ENCODE peak calls at places on chromosomes 6 and 20, in four cellular contexts. S, B, Y and J are unnamed samples.

GRCh38 chr6:145891126-145891525 is 73.0 kb downstream of the SHPRH start:
- DNase-seq in Y (peak; percentile 84), S (no peak), B (no peak), J (no peak)

GRCh38 chr6:48893048-48893447 is 570.0 kb downstream of the MMUT start:
- DNase-seq in Y (no peak), B (no peak), S (no peak), J (no peak)

GRCh38 chr20:37362821-37363220 is 16.9 kb downstream of the SRC start:
- DNase-seq in Y (no peak), S (no peak), B (no peak), J (no peak)

GRCh38 chr6:46940433-46941226 is 18.9 kb upstream of the ADGRF5 start:
- DNase-seq in S (no peak), B (no peak), Y (no peak), J (no peak)

GRCh38 chr20:57712851-57713504 is 3.2 kb upstream of the PMEPA1 start:
- DNase-seq in S (no peak), Y (no peak), B (no peak), J (no peak)

GRCh38 chr6:119890470-119890869 is 540.9 kb upstream of the MAN1A1 start:
- DNase-seq in B (no peak), S (no peak), Y (peak; percentile 15), J (no peak)

GRCh38 chr6:125780540-125781306 is 10.0 kb upstream of the NCOA7 start:
- DNase-seq in Y (peak; percentile 81), S (peak; percentile 53), B (peak; percentile 57), J (peak; percentile 82)

GRCh38 chr20:39861381-39861780 is 827.7 kb downstream of the MAFB start:
- DNase-seq in S (no peak), B (no peak), Y (no peak), J (no peak)

GRCh38 chr6:79100304-79100703 is 22.2 kb upstream of the PHIP start:
- DNase-seq in B (no peak), S (no peak), Y (no peak), J (no peak)

GRCh38 chr6:134123666-134124208 is 71.3 kb upstream of the SLC2A12 start:
- DNase-seq in S (peak; percentile 30), Y (peak; percentile 81), B (no peak), J (no peak)

GRCh38 chr6:134757911-134758361 is 192.0 kb downstream of the ALDH8A1 start:
- DNase-seq in S (no peak), Y (no peak), B (no peak), J (no peak)

GRCh38 chr6:118356686-118357085 is 191.4 kb upstream of the PLN start:
- DNase-seq in B (no peak), Y (no peak), S (no peak), J (no peak)

GRCh38 chr20:38429301-38429700 is 5.8 kb downstream of the SNHG17 start:
- DNase-seq in S (no peak), Y (no peak), B (no peak), J (no peak)

GRCh38 chr6:4291453-4292403 is 156.4 kb upstream of the ECI2 start:
- DNase-seq in B (no peak), Y (peak; percentile 71), S (no peak), J (no peak)

GRCh38 chr6:29651413-29652197 is 5.3 kb upstream of the MOG start:
- DNase-seq in B (no peak), S (peak; percentile 66), Y (peak; percentile 60), J (no peak)

GRCh38 chr6:170279977-170280688 is 10.7 kb downstream of the DLL1 start:
- DNase-seq in Y (peak; percentile 66), B (peak; percentile 54), S (peak; percentile 45), J (peak; percentile 67)

GRCh38 chr20:32877507-32877906 is 18.8 kb downstream of the EFCAB8 start:
- DNase-seq in S (no peak), B (no peak), Y (no peak), J (no peak)

GRCh38 chr6:54244430-54244829 is 63.8 kb upstream of the TINAG start:
- DNase-seq in S (peak; percentile 6), B (no peak), Y (peak; percentile 48), J (no peak)

GRCh38 chr6:152463183-152463582 is 174.0 kb downstream of the SYNE1 start:
- DNase-seq in S (no peak), Y (no peak), B (no peak), J (no peak)

GRCh38 chr20:5216663-5217062 is 89.9 kb downstream of the CDS2 start:
- DNase-seq in Y (no peak), B (no peak), S (no peak), J (no peak)

GRCh38 chr6:1773697-1774096 is 164.0 kb downstream of the FOXC1 start:
- DNase-seq in Y (no peak), B (no peak), S (no peak), J (no peak)

GRCh38 chr6:24183584-24183983 is 57.6 kb downstream of the NRSN1 start:
- DNase-seq in S (no peak), Y (no peak), B (no peak), J (no peak)

GRCh38 chr6:168999392-168999791 is 254.3 kb downstream of the THBS2 start:
- DNase-seq in Y (peak; percentile 14), B (no peak), S (no peak), J (no peak)

GRCh38 chr20:4086771-4087677 is 71.7 kb upstream of the RNF24 start:
- DNase-seq in B (no peak), Y (no peak), S (no peak), J (no peak)

GRCh38 chr6:2940851-2941250 is 30.5 kb downstream of the SERPINB6 start:
- DNase-seq in S (no peak), Y (no peak), B (peak; percentile 32), J (no peak)

GRCh38 chr6:41428995-41429417 is 93.6 kb downstream of the NCR2 start:
- DNase-seq in B (peak; percentile 60), S (peak; percentile 15), Y (peak; percentile 89), J (no peak)

GRCh38 chr20:45538209-45538798 is 978 bp downstream of the WFDC6 start:
- DNase-seq in S (no peak), B (no peak), Y (peak; percentile 8), J (no peak)

GRCh38 chr6:36874443-36875249 is at the start of gene PPIL1:
- DNase-seq in S (peak; percentile 94), Y (peak; percentile 96), B (peak; percentile 88), J (peak; percentile 88)